ENCODE peak calls at places on chromosomes 5 and 9, in five cellular contexts. S is astrocyte, O is brain microvascular endothelial cell, P is GM12878, I is SJCRH30. H is an unnamed sample.

GRCh38 chr5:150377964-150378694 is 20.6 kb downstream of the TCOF1 start:
- DNase-seq in S (peak; percentile 92), O (peak; percentile 75), P (no peak), I (no peak), H (no peak)

GRCh38 chr5:146945722-146946121 is 67.2 kb upstream of the PPP2R2B start:
- DNase-seq in S (no peak), O (no peak), P (no peak), I (no peak), H (no peak)

GRCh38 chr9:38087934-38088925 is 19.2 kb upstream of the SHB start:
- DNase-seq in S (no peak), O (peak; percentile 51), P (no peak), I (peak; percentile 58), H (no peak)

GRCh38 chr9:131475111-131475955 is 27.4 kb upstream of the POMT1 start:
- DNase-seq in S (no peak), O (no peak), P (no peak), I (no peak), H (no peak)

GRCh38 chr5:123700624-123701023 is 188.6 kb downstream of the CSNK1G3 start:
- DNase-seq in S (peak; percentile 99), O (peak; percentile 98), P (no peak), I (no peak), H (no peak)

GRCh38 chr9:7509586-7509985 is 290.0 kb downstream of the DMAC1 start:
- DNase-seq in S (no peak), O (no peak), P (no peak), I (no peak), H (no peak)

GRCh38 chr9:109868222-109868621 is 88.2 kb downstream of the PALM2AKAP2 start:
- DNase-seq in S (peak; percentile 74), O (peak; percentile 25), P (no peak), I (no peak), H (no peak)

GRCh38 chr9:114285166-114285867 is 37.6 kb upstream of the ORM1 start:
- DNase-seq in S (peak; percentile 87), O (peak; percentile 88), P (no peak), I (peak; percentile 50), H (no peak)

GRCh38 chr9:130662099-130662926 is 2.1 kb upstream of the PRDM12 start:
- DNase-seq in S (no peak), O (no peak), P (no peak), I (peak; percentile 61), H (no peak)

GRCh38 chr5:73948289-73948688 is 322.3 kb downstream of the ARHGEF28 start:
- DNase-seq in S (no peak), O (no peak), P (no peak), I (no peak), H (no peak)

GRCh38 chr5:73946926-73947455 is 321.0 kb downstream of the ARHGEF28 start:
- DNase-seq in S (no peak), O (no peak), P (no peak), I (no peak), H (no peak)

GRCh38 chr5:73950441-73950873 is 324.5 kb downstream of the ARHGEF28 start:
- DNase-seq in S (peak; percentile 46), O (no peak), P (no peak), I (no peak), H (no peak)

GRCh38 chr5:73947876-73948275 is 321.9 kb downstream of the ARHGEF28 start:
- DNase-seq in S (no peak), O (no peak), P (no peak), I (no peak), H (no peak)

GRCh38 chr5:73948720-73949119 is 322.7 kb downstream of the ARHGEF28 start:
- DNase-seq in S (peak; percentile 61), O (no peak), P (no peak), I (peak; percentile 34), H (no peak)
- H3K27ac ChIP-seq in S (no peak overlapping the region), O (no peak overlapping the region), P (no peak overlapping the region), I (peak overlapping the region; percentile 10), H (no peak overlapping the region)

GRCh38 chr9:93061260-93061751 is 2.8 kb downstream of the SUSD3 start:
- DNase-seq in S (no peak), O (no peak), P (no peak), I (no peak), H (no peak)
- H3K27ac ChIP-seq in S (no peak overlapping the region), O (no peak overlapping the region), P (peak overlapping the region; percentile 88), I (no peak overlapping the region), H (no peak overlapping the region)

GRCh38 chr9:75372499-75373268 is 284.4 kb downstream of the OSTF1 start:
- DNase-seq in S (no peak), O (peak; percentile 39), P (no peak), I (no peak), H (no peak)

GRCh38 chr9:75378926-75379325 is 290.6 kb downstream of the OSTF1 start:
- DNase-seq in S (no peak), O (no peak), P (no peak), I (no peak), H (no peak)

GRCh38 chr9:75382126-75382525 is 293.8 kb downstream of the OSTF1 start:
- DNase-seq in S (peak; percentile 23), O (no peak), P (no peak), I (no peak), H (no peak)

GRCh38 chr9:75376855-75377254 is 288.5 kb downstream of the OSTF1 start:
- DNase-seq in S (no peak), O (no peak), P (no peak), I (no peak), H (no peak)

DNA sequence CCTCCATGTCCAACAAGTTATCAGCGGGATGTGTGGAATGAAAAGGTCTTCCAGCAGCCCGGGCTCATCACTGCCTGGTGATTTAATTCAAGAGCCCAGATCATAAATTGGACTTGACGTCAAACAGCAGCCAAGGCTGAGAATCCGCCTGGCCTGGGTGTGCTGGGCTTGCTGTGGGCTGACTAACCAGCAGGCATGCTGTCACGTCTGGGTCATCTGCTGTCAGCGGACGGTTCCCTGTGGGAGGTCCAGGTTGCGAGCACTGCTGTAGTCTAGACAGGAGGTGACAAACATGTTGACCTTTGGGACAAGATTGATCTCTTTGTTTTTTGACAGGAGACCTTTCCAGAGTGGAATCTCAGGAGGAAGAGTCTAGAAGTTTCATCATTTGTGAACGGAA is 289.7 kb downstream of the OSTF1 start:
- DNase-seq in S (peak; percentile 36), O (peak; percentile 88), P (no peak), I (no peak), H (no peak)
- H3K27ac ChIP-seq in S (no peak overlapping the region), O (no peak overlapping the region), P (no peak overlapping the region), I (no peak overlapping the region), H (no peak overlapping the region)

GRCh38 chr5:17046320-17046719 is 110.2 kb upstream of the MYO10 start:
- DNase-seq in S (no peak), O (no peak), P (no peak), I (peak; percentile 29), H (no peak)

GRCh38 chr5:17039170-17039569 is 103.1 kb upstream of the MYO10 start:
- DNase-seq in S (no peak), O (no peak), P (no peak), I (no peak), H (no peak)

GRCh38 chr5:17037751-17038150 is 101.7 kb upstream of the MYO10 start:
- DNase-seq in S (peak; percentile 65), O (no peak), P (no peak), I (no peak), H (no peak)

DNA sequence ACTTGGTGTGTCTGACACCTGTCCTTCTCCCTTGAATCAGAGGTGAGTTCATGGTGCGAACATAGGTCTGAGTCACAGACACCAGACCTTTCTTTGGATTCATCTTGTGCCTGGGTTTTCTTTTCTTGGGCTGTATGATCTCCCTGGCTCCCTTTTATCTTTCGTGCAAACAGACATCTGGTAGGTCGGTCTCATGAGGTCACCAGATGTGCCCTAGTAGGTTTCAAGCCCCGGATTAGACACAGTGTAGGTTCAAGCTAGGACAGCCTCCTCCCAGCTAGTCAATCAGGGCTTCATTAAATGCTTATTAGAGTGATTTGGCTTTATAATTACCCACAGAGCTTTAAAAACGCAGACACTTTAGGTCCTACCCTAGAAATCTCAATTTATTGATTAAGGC is 106.0 kb upstream of the MYO10 start:
- DNase-seq in S (no peak), O (no peak), P (no peak), I (no peak), H (no peak)
- H3K27ac ChIP-seq in S (no peak overlapping the region), O (no peak overlapping the region), P (no peak overlapping the region), I (no peak overlapping the region), H (no peak overlapping the region)

GRCh38 chr9:16039103-16039987 is 486.5 kb downstream of the CCDC171 start:
- DNase-seq in S (peak; percentile 34), O (peak; percentile 55), P (no peak), I (no peak), H (no peak)
- H3K27ac ChIP-seq in S (peak overlapping the region; percentile 80), O (peak overlapping the region; percentile 94), P (no peak overlapping the region), I (no peak overlapping the region), H (no peak overlapping the region)

GRCh38 chr9:119053070-119053469 is 316.2 kb downstream of the BRINP1 start:
- DNase-seq in S (no peak), O (no peak), P (no peak), I (no peak), H (no peak)
- H3K27ac ChIP-seq in S (no peak overlapping the region), O (no peak overlapping the region), P (no peak overlapping the region), I (no peak overlapping the region), H (no peak overlapping the region)

H was measured in esophagus squamous epithelium.